ENCODE peak calls at places on chromosomes 1 and 21, in seven cellular contexts. E, F, T, V, K, H and O are unnamed samples.

GRCh38 chr1:36160949-36161485 is 5.1 kb downstream of the MAP7D1 start:
- DNase-seq in E (peak), T (peak), K (peak), F (peak), H (peak), V (no peak), O (no peak)

GRCh38 chr21:34509151-34509550 is 2.9 kb downstream of the KCNE1 start:
- DNase-seq in H (no peak), V (no peak), T (no peak), E (no peak), K (no peak), F (no peak), O (no peak)

GRCh38 chr1:213186168-213186567 is 135.1 kb downstream of the RPS6KC1 start:
- DNase-seq in K (no peak), V (no peak), H (no peak), F (no peak), E (no peak), T (no peak), O (no peak)

GRCh38 chr1:245742891-245743290 is 588.1 kb downstream of the KIF26B start:
- DNase-seq in F (peak), T (no peak), H (peak), K (no peak), E (no peak), V (no peak), O (no peak)

GRCh38 chr1:111719561-111720239 is 19.5 kb downstream of the INKA2 start:
- DNase-seq in T (no peak), F (no peak), V (no peak), H (no peak), K (no peak), E (no peak), O (peak)

GRCh38 chr1:194755241-194755953 is 1569.0 kb upstream of the B3GALT2 start:
- DNase-seq in V (no peak), T (no peak), F (peak), E (no peak), H (no peak), K (no peak), O (no peak)

GRCh38 chr1:204230211-204230610 is 16.4 kb upstream of the GOLT1A start:
- DNase-seq in E (no peak), H (no peak), V (no peak), F (no peak), K (no peak), T (no peak), O (no peak)

GRCh38 chr1:179002552-179003345 is 22.9 kb upstream of the FAM20B start:
- DNase-seq in T (peak), E (peak), H (peak), V (peak), F (peak), K (peak), O (peak)

GRCh38 chr1:45205000-45205909 is 1.1 kb downstream of the ZSWIM5 start:
- DNase-seq in V (no peak), H (peak), T (peak), F (peak), E (no peak), K (peak), O (no peak)

GRCh38 chr1:154703207-154703606 is 95.2 kb upstream of the ADAR start:
- DNase-seq in H (peak), V (no peak), K (no peak), F (peak), T (no peak), E (no peak), O (no peak)

GRCh38 chr1:10680487-10680886 is 116.0 kb downstream of the CASZ1 start:
- DNase-seq in V (no peak), E (no peak), H (no peak), F (peak), T (no peak), K (no peak), O (no peak)

GRCh38 chr1:21317035-21317689 is 26.9 kb upstream of the ECE1 start:
- DNase-seq in T (no peak), V (no peak), E (no peak), K (no peak), F (peak), H (peak), O (no peak)

GRCh38 chr21:33937931-33938339 is 22.3 kb upstream of the ATP5PO start:
- DNase-seq in T (no peak), E (no peak), H (no peak), F (no peak), V (no peak), K (no peak), O (no peak)

GRCh38 chr1:10389271-10389973 is 9.4 kb upstream of the PGD start:
- DNase-seq in E (no peak), T (no peak), K (no peak), F (no peak), H (no peak), V (no peak), O (no peak)

GRCh38 chr21:15057290-15057689 is 7.5 kb downstream of the NRIP1 start:
- DNase-seq in E (no peak), K (no peak), H (no peak), T (no peak), F (no peak), V (no peak), O (no peak)

GRCh38 chr21:42699196-42699595 is 45.8 kb downstream of the PDE9A start:
- DNase-seq in T (no peak), E (no peak), F (no peak), V (no peak), K (no peak), H (no peak), O (no peak)

GRCh38 chr1:77925536-77925935 is 37.1 kb downstream of the NEXN start:
- DNase-seq in E (no peak), H (peak), V (no peak), F (peak), T (no peak), K (no peak), O (no peak)

GRCh38 chr1:58841455-58841854 is 57.6 kb upstream of the JUN start:
- DNase-seq in H (no peak), K (no peak), V (no peak), E (no peak), F (no peak), T (no peak), O (no peak)

GRCh38 chr21:45523411-45524101 is 18.7 kb downstream of the SLC19A1 start:
- DNase-seq in F (no peak), H (no peak), E (no peak), T (no peak), V (no peak), K (no peak), O (no peak)

GRCh38 chr1:220409751-220410370 is 118.1 kb upstream of the MARK1 start:
- DNase-seq in K (no peak), V (no peak), T (no peak), E (no peak), H (no peak), F (no peak), O (no peak)

GRCh38 chr1:85440584-85440983 is 24.4 kb downstream of the DDAH1 start:
- DNase-seq in K (no peak), E (no peak), V (no peak), F (no peak), H (no peak), T (no peak), O (no peak)

GRCh38 chr1:72166426-72166825 is 115.9 kb downstream of the NEGR1 start:
- DNase-seq in F (no peak), E (no peak), K (no peak), T (no peak), H (no peak), V (no peak), O (no peak)

GRCh38 chr1:70034403-70034802 is 171.0 kb downstream of the LRRC40 start:
- DNase-seq in T (peak), H (peak), E (no peak), V (no peak), F (peak), K (peak), O (no peak)

GRCh38 chr1:108646661-108647269 is 14.1 kb downstream of the HENMT1 start:
- DNase-seq in K (peak), F (peak), T (no peak), E (no peak), V (no peak), H (peak), O (no peak)

DNA sequence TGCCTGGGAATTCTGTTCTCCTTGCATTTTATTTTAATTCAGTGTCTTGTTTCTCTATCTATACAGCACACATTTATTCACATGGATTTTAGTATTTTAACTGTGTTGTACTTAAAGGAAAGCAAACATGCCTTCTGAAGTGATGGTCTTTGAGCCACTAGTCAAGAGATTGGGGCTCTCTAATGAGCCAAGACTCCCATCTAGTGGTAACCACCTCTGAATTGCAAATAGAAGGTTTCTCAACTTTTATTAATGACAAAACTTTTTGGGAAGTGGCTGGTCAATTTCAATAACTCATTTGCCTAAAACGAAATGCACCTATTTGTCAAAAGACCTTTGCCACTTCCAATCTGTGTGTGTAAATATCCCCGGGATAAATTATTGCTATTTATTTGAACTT is 199.6 kb downstream of the LTN1 start:
- DNase-seq in F (peak), V (no peak), E (no peak), K (no peak), T (no peak), H (peak), O (no peak)
- TF ChIP-seq CTCF in F (peak), V (peak), E (no peak), K (no peak), T (no peak), H (peak), O (peak)

GRCh38 chr1:6183520-6183989 is 3.4 kb upstream of the CHD5 start:
- DNase-seq in F (no peak), E (no peak), V (no peak), T (no peak), H (no peak), K (no peak), O (no peak)
- TF ChIP-seq CTCF in F (no peak), E (no peak), V (no peak), T (no peak), H (peak), K (no peak), O (no peak)

GRCh38 chr1:48627467-48627866 is 149.2 kb downstream of the BEND5 start:
- DNase-seq in H (no peak), V (no peak), E (no peak), K (no peak), F (no peak), T (no peak), O (no peak)
- TF ChIP-seq CTCF in H (no peak), V (no peak), E (no peak), K (no peak), F (no peak), T (no peak), O (no peak)

GRCh38 chr1:229271448-229272120 is 673 bp downstream of the RAB4A start:
- DNase-seq in F (peak), E (no peak), K (no peak), T (no peak), H (peak), V (peak), O (no peak)
- TF ChIP-seq CTCF in F (no peak), E (peak), K (no peak), T (no peak), H (no peak), V (no peak), O (peak)

GRCh38 chr1:11771481-11772043 is 9.6 kb downstream of the C1orf167 start:
- DNase-seq in K (no peak), F (no peak), V (no peak), T (no peak), E (no peak), H (no peak), O (no peak)

GRCh38 chr1:11777653-11778322 is 15.8 kb downstream of the C1orf167 start:
- DNase-seq in E (no peak), T (no peak), F (no peak), H (no peak), V (no peak), K (no peak), O (no peak)

GRCh38 chr1:11772458-11772857 is 10.5 kb downstream of the C1orf167 start:
- DNase-seq in F (no peak), T (no peak), V (no peak), H (no peak), K (no peak), E (no peak), O (no peak)

GRCh38 chr1:11778336-11778735 is 16.3 kb downstream of the C1orf167 start:
- DNase-seq in F (no peak), V (no peak), H (no peak), T (no peak), K (no peak), E (no peak), O (no peak)

DNA sequence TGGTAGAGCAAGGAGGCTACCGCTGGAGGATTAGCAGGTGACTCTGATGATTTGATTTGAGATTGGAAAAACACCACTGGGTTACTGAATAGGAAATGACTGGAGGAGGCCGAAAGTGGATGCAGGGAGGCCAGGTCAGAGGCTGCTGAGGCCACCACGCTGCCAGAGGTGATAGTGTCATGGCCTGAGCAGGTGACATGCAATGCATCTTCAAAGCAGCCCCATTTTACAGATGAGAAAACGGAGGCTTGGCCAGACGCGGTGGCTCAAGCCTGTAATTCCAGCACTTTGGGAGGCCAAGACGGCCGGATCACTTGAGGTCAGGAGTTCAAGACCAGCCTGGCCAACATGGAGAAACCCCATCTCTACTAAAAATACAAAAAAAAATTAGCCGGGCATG is 12.8 kb downstream of the C1orf167 start:
- DNase-seq in E (no peak), K (no peak), F (no peak), T (no peak), H (no peak), V (no peak), O (no peak)
- TF ChIP-seq CTCF in E (no peak), K (no peak), F (no peak), T (no peak), H (no peak), V (no peak), O (no peak)

GRCh38 chr1:22920734-22921451 is 51.8 kb downstream of the LACTBL1 start:
- DNase-seq in T (no peak), H (no peak), F (no peak), E (no peak), V (no peak), K (no peak), O (no peak)

GRCh38 chr1:22920026-22920733 is 52.5 kb downstream of the LACTBL1 start:
- DNase-seq in H (no peak), E (peak), T (no peak), K (no peak), V (no peak), F (no peak), O (no peak)

GRCh38 chr1:22922640-22923039 is 50.0 kb downstream of the LACTBL1 start:
- DNase-seq in T (no peak), E (no peak), H (no peak), K (no peak), F (peak), V (no peak), O (no peak)

GRCh38 chr1:22919341-22920025 is 53.2 kb downstream of the LACTBL1 start:
- DNase-seq in K (no peak), F (peak), H (peak), E (no peak), V (no peak), T (no peak), O (no peak)

DNA sequence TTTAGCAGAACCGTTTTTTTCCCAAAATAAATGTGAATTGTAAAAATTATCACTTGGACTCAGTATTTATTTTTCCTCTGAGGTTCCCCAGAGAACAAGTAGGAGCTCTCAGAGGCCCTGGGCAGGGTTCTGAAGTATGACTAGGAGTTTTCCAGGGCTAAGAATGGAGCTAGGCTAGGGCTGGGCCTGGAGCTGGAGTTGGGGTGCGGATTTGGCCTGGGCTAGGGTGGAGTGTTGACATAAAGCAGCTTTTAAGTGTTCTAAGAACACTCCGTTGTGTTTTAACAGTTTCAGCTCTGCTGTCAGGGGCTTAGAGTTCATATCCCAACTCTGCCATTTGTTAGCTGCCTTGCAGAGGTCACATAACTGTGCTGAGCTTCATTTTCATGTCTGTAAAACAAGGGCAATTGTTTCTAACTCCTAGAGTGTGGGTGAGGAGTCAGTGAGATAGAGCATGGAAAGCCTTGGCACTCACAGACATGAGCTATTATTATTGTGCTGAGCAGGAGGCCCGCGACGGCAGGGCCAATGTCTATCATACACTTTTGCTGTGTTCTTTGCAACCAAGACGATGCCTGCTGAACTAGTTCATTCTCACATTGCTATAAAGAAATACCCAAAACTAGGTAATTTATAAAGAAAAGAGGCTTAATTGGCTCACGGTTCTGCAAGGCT is 51.1 kb downstream of the LACTBL1 start:
- DNase-seq in E (no peak), V (no peak), F (no peak), T (no peak), H (no peak), K (no peak), O (no peak)
- TF ChIP-seq CTCF in E (no peak), V (no peak), F (no peak), T (no peak), H (no peak), K (no peak), O (no peak)

GRCh38 chr1:29240400-29240837 is 4.1 kb downstream of the PTPRU start:
- DNase-seq in E (no peak), V (no peak), T (peak), H (no peak), K (no peak), F (no peak), O (no peak)
- TF ChIP-seq CTCF in E (no peak), V (no peak), T (peak), H (peak), K (no peak), F (peak), O (peak)